ENCODE peak calls at places on chromosome 7, in nine cellular contexts. S is A549; R is AG04450; L is CD8-positive, alpha-beta T cell; J is dorsolateral prefrontal cortex; F is suprapubic skin; C is fibroblast of lung; A is B cell; E is cardiac muscle cell. B is an unnamed sample.

GRCh38 chr7:20440472-20441105 is 109.9 kb downstream of the ITGB8 start:
- DNase-seq in S (peak), R (peak), L (no peak), J (no peak), F (no peak), C (peak), A (no peak), E (peak), B (no peak)

GRCh38 chr7:142855756-142856564 is 1.1 kb downstream of the EPHB6 start:
- DNase-seq in S (no peak), R (no peak), L (no peak), J (no peak), F (peak), C (peak), A (no peak), E (no peak), B (no peak)

GRCh38 chr7:98852826-98853225 is 17.0 kb downstream of the TMEM130 start:
- DNase-seq in S (no peak), R (no peak), L (no peak), J (no peak), F (no peak), C (peak), A (no peak), E (no peak), B (no peak)

GRCh38 chr7:44216019-44216418 is 15.2 kb downstream of the YKT6 start:
- DNase-seq in S (no peak), R (no peak), L (no peak), J (no peak), F (no peak), C (no peak), A (peak), E (no peak), B (no peak)

GRCh38 chr7:516606-517456 is 2.8 kb downstream of the PDGFA start:
- DNase-seq in S (peak), R (no peak), L (no peak), J (no peak), F (no peak), C (peak), A (no peak), E (peak), B (no peak)

GRCh38 chr7:149666360-149666905 is 107.0 kb downstream of the ZNF467 start:
- DNase-seq in S (no peak), R (no peak), L (no peak), J (no peak), F (no peak), C (no peak), A (no peak), E (no peak), B (no peak)

GRCh38 chr7:102185796-102186195 is 100.9 kb upstream of the SH2B2 start:
- DNase-seq in S (no peak), R (no peak), L (no peak), J (no peak), F (no peak), C (no peak), A (no peak), E (no peak), B (no peak)

GRCh38 chr7:34430456-34430855 is 227.6 kb upstream of the NPSR1 start:
- DNase-seq in S (peak), R (no peak), L (no peak), J (no peak), F (no peak), C (peak), A (no peak), E (peak), B (peak)

GRCh38 chr7:88919484-88920131 is 124.1 kb upstream of the TEX47 start:
- DNase-seq in S (no peak), R (no peak), L (no peak), J (no peak), F (no peak), C (no peak), A (no peak), E (no peak), B (no peak)

GRCh38 chr7:77415474-77415821 is 701 bp downstream of the GSAP start:
- DNase-seq in S (no peak), R (no peak), L (no peak), J (no peak), F (no peak), C (no peak), A (peak), E (no peak), B (peak)

GRCh38 chr7:38051311-38051710 is 126.7 kb upstream of the STARD3NL start:
- DNase-seq in S (no peak), R (no peak), L (no peak), J (no peak), F (no peak), C (no peak), A (no peak), E (no peak), B (no peak)

GRCh38 chr7:108278281-108278680 is 148.1 kb upstream of the LAMB4 start:
- DNase-seq in S (no peak), R (no peak), L (no peak), J (no peak), F (no peak), C (no peak), A (no peak), E (no peak), B (no peak)

GRCh38 chr7:99004781-99005500 is 126.6 kb downstream of the TRRAP start:
- DNase-seq in S (no peak), R (no peak), L (no peak), J (no peak), F (peak), C (peak), A (no peak), E (no peak), B (no peak)

GRCh38 chr7:100022621-100023020 is 7.2 kb downstream of the ZKSCAN1 start:
- DNase-seq in S (peak), R (no peak), L (no peak), J (no peak), F (peak), C (no peak), A (no peak), E (no peak), B (no peak)

GRCh38 chr7:70681847-70682350 is 450.0 kb upstream of the GALNT17 start:
- DNase-seq in S (no peak), R (no peak), L (no peak), J (no peak), F (no peak), C (no peak), A (no peak), E (no peak), B (peak)

GRCh38 chr7:66549466-66549865 is 79.2 kb upstream of the KCTD7 start:
- DNase-seq in S (no peak), R (no peak), L (no peak), J (no peak), F (no peak), C (no peak), A (no peak), E (no peak), B (no peak)

GRCh38 chr7:69795932-69796331 is 197.7 kb downstream of the AUTS2 start:
- DNase-seq in S (no peak), R (no peak), L (no peak), J (no peak), F (no peak), C (no peak), A (no peak), E (no peak), B (no peak)

GRCh38 chr7:74056096-74056915 is 27.3 kb upstream of the LIMK1 start:
- DNase-seq in S (no peak), R (no peak), L (no peak), J (no peak), F (peak), C (no peak), A (peak), E (no peak), B (no peak)

GRCh38 chr7:34096135-34096775 is 190.9 kb downstream of the BMPER start:
- DNase-seq in S (peak), R (peak), L (no peak), J (no peak), F (peak), C (peak), A (no peak), E (no peak), B (no peak)

GRCh38 chr7:44885394-44886317 is at the start of gene PURB:
- DNase-seq in S (peak), R (peak), L (peak), J (peak), F (peak), C (peak), A (peak), E (peak), B (peak)

GRCh38 chr7:342681-343216 is 52.8 kb downstream of the FOXL3 start:
- DNase-seq in S (no peak), R (no peak), L (no peak), J (no peak), F (no peak), C (no peak), A (no peak), E (no peak), B (no peak)

GRCh38 chr7:15123901-15124300 is 221.3 kb upstream of the DGKB start:
- DNase-seq in S (no peak), R (no peak), L (no peak), J (no peak), F (no peak), C (peak), A (no peak), E (no peak), B (no peak)

GRCh38 chr7:127527561-127527960 is 57.8 kb downstream of the GCC1 start:
- DNase-seq in S (no peak), R (no peak), L (no peak), J (no peak), F (no peak), C (no peak), A (no peak), E (no peak), B (no peak)

GRCh38 chr7:139118803-139119485 is 9.4 kb upstream of the ZC3HAV1 start:
- DNase-seq in S (no peak), R (no peak), L (no peak), J (no peak), F (no peak), C (no peak), A (peak), E (no peak), B (peak)

DNA sequence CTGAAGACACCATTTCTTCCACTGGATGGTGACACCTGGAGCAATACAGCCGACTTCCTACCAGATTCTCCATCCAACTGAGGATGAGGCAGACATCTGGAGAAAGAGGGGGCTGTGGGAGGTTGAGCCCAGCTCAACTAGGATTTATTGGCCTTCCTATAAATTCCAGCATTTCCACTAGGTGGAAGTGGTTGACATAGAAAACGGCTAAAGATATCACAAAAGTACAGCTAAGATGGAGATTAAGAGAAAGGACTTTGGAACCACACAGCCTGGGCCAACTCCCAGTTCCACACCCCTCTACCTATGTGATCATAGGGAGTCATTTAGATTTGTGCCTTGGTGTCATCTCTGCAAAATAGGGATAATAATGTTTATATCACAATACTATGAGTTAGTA is 61.3 kb upstream of the CAV2 start:
- DNase-seq in S (peak), R (no peak), L (no peak), J (no peak), F (no peak), C (peak), A (no peak), E (no peak), B (no peak)
- TF ChIP-seq CTCF in S (peak), R (no peak), L (no peak), J (no peak), F (no peak), C (no peak), A (no peak), E (peak), B (no peak)

GRCh38 chr7:50369408-50370026 is 65.0 kb downstream of the IKZF1 start:
- DNase-seq in S (peak), R (no peak), L (no peak), J (no peak), F (no peak), C (no peak), A (peak), E (peak), B (peak)
- TF ChIP-seq CTCF in S (no peak), R (peak), L (peak), J (no peak), F (peak), C (peak), A (peak), E (peak), B (peak)

GRCh38 chr7:42274052-42274451 is 37.0 kb upstream of the GLI3 start:
- DNase-seq in S (no peak), R (peak), L (no peak), J (no peak), F (no peak), C (peak), A (no peak), E (no peak), B (no peak)

GRCh38 chr7:42278360-42278759 is 41.4 kb upstream of the GLI3 start:
- DNase-seq in S (no peak), R (no peak), L (no peak), J (no peak), F (no peak), C (no peak), A (no peak), E (no peak), B (no peak)

GRCh38 chr7:42269161-42269560 is 32.2 kb upstream of the GLI3 start:
- DNase-seq in S (no peak), R (no peak), L (no peak), J (no peak), F (no peak), C (no peak), A (no peak), E (no peak), B (no peak)

DNA sequence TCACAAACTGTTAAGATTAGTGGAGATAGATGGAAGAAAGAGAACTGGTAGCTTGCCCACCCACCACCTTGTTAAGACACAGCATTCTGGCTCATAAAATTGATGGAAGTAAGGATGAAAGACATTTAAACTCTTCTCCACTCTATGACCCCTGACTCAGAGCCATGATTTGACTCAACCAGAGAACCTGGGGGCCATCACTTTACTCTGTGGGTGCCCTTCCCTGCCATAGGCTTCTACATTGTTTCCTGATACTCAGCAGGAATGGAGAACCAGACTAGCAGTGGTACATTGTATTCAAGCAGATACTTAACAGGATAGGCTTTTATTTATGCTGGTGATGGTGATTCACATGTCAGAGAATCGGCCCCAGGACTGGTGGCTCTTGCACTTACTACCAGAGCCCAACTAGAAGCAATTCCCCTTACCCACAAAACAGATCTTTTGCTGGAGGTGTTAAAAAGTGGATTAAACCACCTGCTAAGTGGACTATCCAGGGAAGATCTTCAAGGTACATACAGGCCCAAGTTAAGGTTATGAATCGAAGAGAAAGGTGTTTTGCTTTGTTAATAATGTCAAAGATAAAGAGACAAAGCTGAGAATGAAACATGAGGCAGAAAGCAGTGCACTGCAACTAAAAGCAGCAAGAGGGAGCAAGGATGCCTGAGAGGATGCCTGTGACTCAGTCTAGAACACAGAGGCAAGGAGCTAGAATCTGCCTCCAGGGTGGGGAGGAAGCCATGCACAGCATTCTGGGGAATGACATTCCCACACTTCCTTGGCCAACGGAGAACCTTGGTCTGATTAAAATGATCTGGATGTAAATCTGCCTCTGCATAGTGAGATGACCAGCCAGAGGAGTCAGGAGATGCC is 36.0 kb upstream of the GLI3 start:
- DNase-seq in S (no peak), R (no peak), L (no peak), J (no peak), F (no peak), C (peak), A (no peak), E (peak), B (no peak)
- TF ChIP-seq CTCF in S (no peak), R (peak), L (no peak), J (peak), F (no peak), C (peak), A (no peak), E (peak), B (no peak)

GRCh38 chr7:148611692-148612091 is 21.1 kb downstream of the C7orf33 start:
- DNase-seq in S (no peak), R (no peak), L (no peak), J (no peak), F (no peak), C (no peak), A (no peak), E (no peak), B (no peak)
- TF ChIP-seq CTCF in S (no peak), R (no peak), L (no peak), J (no peak), F (no peak), C (no peak), A (no peak), E (no peak), B (no peak)

GRCh38 chr7:23679898-23680416 is at the start of gene FAM221A:
- DNase-seq in S (peak), R (peak), L (peak), J (peak), F (peak), C (peak), A (peak), E (peak), B (peak)
- TF ChIP-seq CTCF in S (peak), R (peak), L (peak), J (peak), F (peak), C (peak), A (peak), E (peak), B (peak)

B was measured in GM13976.